ENCODE peak calls at places on chromosomes 12 and 14, in five cellular contexts. One of them, this sample, is unnamed.

GRCh38 chr14:65170768-65171251 is 68.5 kb upstream of the MAX start:
- DNase-seq in activated CD8-positive, alpha-beta memory T cell treated with anti-CD3 and anti-CD28 coated beads for 1 hour: peak; percentile 8
- DNase-seq in astrocyte of the cerebellum: peak; percentile 54
- DNase-seq in coronary artery: no peak
- DNase-seq in hippocampal formation: peak; percentile 67
- DNase-seq in this sample: no peak

GRCh38 chr12:48788522-48788851 is 402 bp downstream of the ADCY6 start:
- DNase-seq in activated CD8-positive, alpha-beta memory T cell treated with anti-CD3 and anti-CD28 coated beads for 1 hour: no peak
- DNase-seq in astrocyte of the cerebellum: no peak
- DNase-seq in coronary artery: no peak
- DNase-seq in hippocampal formation: no peak
- DNase-seq in this sample: no peak

GRCh38 chr12:131035268-131035681 is 81.6 kb downstream of the ADGRD1 start:
- DNase-seq in activated CD8-positive, alpha-beta memory T cell treated with anti-CD3 and anti-CD28 coated beads for 1 hour: no peak
- DNase-seq in astrocyte of the cerebellum: no peak
- DNase-seq in coronary artery: no peak
- DNase-seq in hippocampal formation: no peak
- DNase-seq in this sample: no peak

GRCh38 chr12:75666126-75666979 is 154.9 kb upstream of the KRR1 start:
- DNase-seq in activated CD8-positive, alpha-beta memory T cell treated with anti-CD3 and anti-CD28 coated beads for 1 hour: no peak
- DNase-seq in astrocyte of the cerebellum: no peak
- DNase-seq in coronary artery: no peak
- DNase-seq in hippocampal formation: no peak
- DNase-seq in this sample: no peak

GRCh38 chr12:121737421-121737820 is 24.9 kb downstream of the TMEM120B start:
- DNase-seq in activated CD8-positive, alpha-beta memory T cell treated with anti-CD3 and anti-CD28 coated beads for 1 hour: no peak
- DNase-seq in astrocyte of the cerebellum: no peak
- DNase-seq in coronary artery: no peak
- DNase-seq in hippocampal formation: no peak
- DNase-seq in this sample: no peak

GRCh38 chr14:68987653-68988036 is 8.5 kb upstream of the ACTN1 start:
- DNase-seq in activated CD8-positive, alpha-beta memory T cell treated with anti-CD3 and anti-CD28 coated beads for 1 hour: no peak
- DNase-seq in astrocyte of the cerebellum: no peak
- DNase-seq in coronary artery: no peak
- DNase-seq in hippocampal formation: no peak
- DNase-seq in this sample: no peak

GRCh38 chr12:107339932-107340331 is 246.6 kb upstream of the CRY1 start:
- DNase-seq in activated CD8-positive, alpha-beta memory T cell treated with anti-CD3 and anti-CD28 coated beads for 1 hour: no peak
- DNase-seq in astrocyte of the cerebellum: no peak
- DNase-seq in coronary artery: no peak
- DNase-seq in hippocampal formation: no peak
- DNase-seq in this sample: no peak

GRCh38 chr12:32895688-32896437 is 714 bp downstream of the PKP2 start:
- DNase-seq in activated CD8-positive, alpha-beta memory T cell treated with anti-CD3 and anti-CD28 coated beads for 1 hour: no peak
- DNase-seq in astrocyte of the cerebellum: no peak
- DNase-seq in coronary artery: no peak
- DNase-seq in hippocampal formation: no peak
- DNase-seq in this sample: no peak

GRCh38 chr12:15581006-15581405 is 208.2 kb downstream of the EPS8 start:
- DNase-seq in activated CD8-positive, alpha-beta memory T cell treated with anti-CD3 and anti-CD28 coated beads for 1 hour: no peak
- DNase-seq in astrocyte of the cerebellum: no peak
- DNase-seq in coronary artery: no peak
- DNase-seq in hippocampal formation: no peak
- DNase-seq in this sample: no peak

GRCh38 chr12:28611115-28611435 is 420.8 kb downstream of the CCDC91 start:
- DNase-seq in activated CD8-positive, alpha-beta memory T cell treated with anti-CD3 and anti-CD28 coated beads for 1 hour: no peak
- DNase-seq in astrocyte of the cerebellum: peak; percentile 68
- DNase-seq in coronary artery: no peak
- DNase-seq in hippocampal formation: no peak
- DNase-seq in this sample: no peak

GRCh38 chr12:78584695-78585094 is 279.9 kb upstream of the SYT1 start:
- DNase-seq in activated CD8-positive, alpha-beta memory T cell treated with anti-CD3 and anti-CD28 coated beads for 1 hour: no peak
- DNase-seq in astrocyte of the cerebellum: no peak
- DNase-seq in coronary artery: no peak
- DNase-seq in hippocampal formation: no peak
- DNase-seq in this sample: no peak

GRCh38 chr14:36976571-36977023 is 195.8 kb downstream of the SLC25A21 start:
- DNase-seq in activated CD8-positive, alpha-beta memory T cell treated with anti-CD3 and anti-CD28 coated beads for 1 hour: no peak
- DNase-seq in astrocyte of the cerebellum: no peak
- DNase-seq in coronary artery: no peak
- DNase-seq in hippocampal formation: no peak
- DNase-seq in this sample: no peak

GRCh38 chr14:106318700-106319099 is 792.3 kb downstream of the TMEM121 start:
- DNase-seq in activated CD8-positive, alpha-beta memory T cell treated with anti-CD3 and anti-CD28 coated beads for 1 hour: peak; percentile 23
- DNase-seq in astrocyte of the cerebellum: no peak
- DNase-seq in coronary artery: no peak
- DNase-seq in hippocampal formation: no peak
- DNase-seq in this sample: no peak

GRCh38 chr14:100416921-100417451 is 93.8 kb downstream of the SLC25A47 start:
- DNase-seq in activated CD8-positive, alpha-beta memory T cell treated with anti-CD3 and anti-CD28 coated beads for 1 hour: no peak
- DNase-seq in astrocyte of the cerebellum: no peak
- DNase-seq in coronary artery: no peak
- DNase-seq in hippocampal formation: no peak
- DNase-seq in this sample: no peak

GRCh38 chr12:5017638-5018348 is 25.9 kb upstream of the KCNA5 start:
- DNase-seq in activated CD8-positive, alpha-beta memory T cell treated with anti-CD3 and anti-CD28 coated beads for 1 hour: no peak
- DNase-seq in astrocyte of the cerebellum: no peak
- DNase-seq in coronary artery: no peak
- DNase-seq in hippocampal formation: no peak
- DNase-seq in this sample: no peak

GRCh38 chr14:37595809-37596595 is 573 bp downstream of the TTC6 start:
- DNase-seq in activated CD8-positive, alpha-beta memory T cell treated with anti-CD3 and anti-CD28 coated beads for 1 hour: no peak
- DNase-seq in astrocyte of the cerebellum: no peak
- DNase-seq in coronary artery: no peak
- DNase-seq in hippocampal formation: no peak
- DNase-seq in this sample: peak; percentile 29

GRCh38 chr14:73752297-73752992 is 38.3 kb upstream of the PNMA1 start:
- DNase-seq in activated CD8-positive, alpha-beta memory T cell treated with anti-CD3 and anti-CD28 coated beads for 1 hour: no peak
- DNase-seq in astrocyte of the cerebellum: peak; percentile 79
- DNase-seq in coronary artery: no peak
- DNase-seq in hippocampal formation: no peak
- DNase-seq in this sample: no peak

GRCh38 chr12:21129906-21130305 is 1.1 kb upstream of the SLCO1B1 start:
- DNase-seq in activated CD8-positive, alpha-beta memory T cell treated with anti-CD3 and anti-CD28 coated beads for 1 hour: no peak
- DNase-seq in astrocyte of the cerebellum: peak; percentile 36
- DNase-seq in coronary artery: no peak
- DNase-seq in hippocampal formation: no peak
- DNase-seq in this sample: no peak

GRCh38 chr12:81699572-81699971 is 59.6 kb downstream of the PPFIA2 start:
- DNase-seq in activated CD8-positive, alpha-beta memory T cell treated with anti-CD3 and anti-CD28 coated beads for 1 hour: no peak
- DNase-seq in astrocyte of the cerebellum: no peak
- DNase-seq in coronary artery: no peak
- DNase-seq in hippocampal formation: no peak
- DNase-seq in this sample: no peak

GRCh38 chr14:49405291-49405690 is 180.9 kb downstream of the RPS29 start:
- DNase-seq in activated CD8-positive, alpha-beta memory T cell treated with anti-CD3 and anti-CD28 coated beads for 1 hour: no peak
- DNase-seq in astrocyte of the cerebellum: peak; percentile 6
- DNase-seq in coronary artery: no peak
- DNase-seq in hippocampal formation: no peak
- DNase-seq in this sample: no peak